ENCODE peak calls at places on chromosomes 7 and 10, in eight cellular contexts. M is A549, C is upper lobe of left lung, P is stomach, O is esophagus muscularis mucosa, F is HepG2, K is sigmoid colon, V is GM12878. Y is an unnamed sample.

GRCh38 chr7:117132385-117133120 is 179.3 kb downstream of the ST7 start:
- DNase-seq in C (no peak), V (no peak), F (no peak), P (no peak), K (no peak), M (peak; percentile 43), O (no peak), Y (no peak)

GRCh38 chr10:77643795-77644468 is 6.3 kb upstream of the KCNMA1 start:
- DNase-seq in C (no peak), O (no peak), P (peak; percentile 40), V (no peak), K (no peak), M (peak; percentile 71), F (peak; percentile 27), Y (no peak)

GRCh38 chr7:30799976-30800661 is 28.9 kb downstream of the MINDY4 start:
- DNase-seq in C (no peak), P (no peak), M (no peak), V (no peak), O (peak; percentile 89), F (no peak), K (no peak), Y (no peak)

GRCh38 chr10:127313996-127314700 is 117.8 kb upstream of the INSYN2A start:
- DNase-seq in M (no peak), V (no peak), K (no peak), P (no peak), O (no peak), C (no peak), F (no peak), Y (no peak)

GRCh38 chr10:61486738-61487396 is 33.7 kb upstream of the TMEM26 start:
- DNase-seq in K (no peak), M (no peak), P (no peak), C (no peak), O (no peak), V (no peak), F (peak; percentile 53), Y (no peak)

GRCh38 chr10:8575551-8576100 is 521.1 kb downstream of the GATA3 start:
- DNase-seq in M (no peak), C (no peak), O (no peak), V (no peak), F (no peak), K (no peak), P (no peak), Y (no peak)

GRCh38 chr7:20330797-20331230 is at the start of gene ITGB8:
- DNase-seq in P (peak; percentile 37), M (peak; percentile 26), K (peak; percentile 78), C (peak; percentile 90), O (no peak), V (no peak), F (no peak), Y (no peak)

GRCh38 chr10:79031723-79032122 is 37.0 kb upstream of the ZMIZ1 start:
- DNase-seq in M (no peak), P (no peak), K (no peak), O (no peak), C (no peak), F (no peak), V (no peak), Y (no peak)

GRCh38 chr10:99232357-99232999 is 3.2 kb downstream of the HPSE2 start:
- DNase-seq in F (no peak), C (peak; percentile 80), M (no peak), O (no peak), V (no peak), P (no peak), K (no peak), Y (no peak)

GRCh38 chr7:26284995-26285632 is 6.5 kb upstream of the SNX10 start:
- DNase-seq in M (no peak), F (peak; percentile 46), O (no peak), V (no peak), K (no peak), P (no peak), C (no peak), Y (no peak)

GRCh38 chr7:39613577-39613976 is 9.8 kb upstream of the RALA start:
- DNase-seq in F (no peak), C (no peak), V (no peak), P (no peak), K (no peak), O (no peak), M (no peak), Y (no peak)

DNA sequence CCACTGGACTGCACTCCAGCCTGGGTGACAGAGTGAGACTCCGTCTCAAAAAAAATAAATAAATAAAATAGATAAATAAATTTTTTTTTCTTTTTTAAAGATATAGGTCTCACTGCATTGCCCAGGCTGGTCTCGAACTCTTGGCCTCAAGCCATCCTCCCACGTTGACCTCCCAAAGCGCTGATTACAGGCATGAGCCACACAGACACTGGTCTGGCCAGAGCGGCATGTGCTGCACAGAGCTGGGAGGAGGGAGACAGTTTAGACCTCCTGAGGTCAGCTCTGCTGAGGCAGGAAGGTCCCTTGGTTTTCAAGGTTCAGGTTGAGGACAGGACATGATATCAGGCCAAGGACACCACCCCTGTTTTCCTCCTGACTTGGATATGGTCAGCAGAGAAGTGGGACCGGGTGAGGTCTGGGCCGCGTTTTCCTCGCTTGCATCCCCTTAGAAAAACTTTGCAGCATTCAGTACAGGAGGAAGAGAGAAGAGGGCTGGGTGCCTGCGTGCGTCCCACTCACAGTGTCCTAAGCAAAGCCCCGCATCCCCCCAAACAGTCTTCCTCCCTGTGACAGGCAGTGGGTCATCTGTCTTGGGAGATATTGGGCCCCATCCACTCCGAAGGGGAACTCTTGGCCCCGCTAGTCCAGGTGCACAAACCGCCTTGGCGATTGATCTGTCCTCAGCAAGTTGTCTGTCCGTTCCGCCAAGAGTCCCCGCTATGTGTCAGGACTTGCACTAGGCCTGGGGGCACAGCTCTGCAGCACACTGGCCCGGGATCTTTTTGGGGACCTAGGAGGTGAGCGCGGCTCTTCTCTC is 56.1 kb downstream of the ZNF727 start:
- DNase-seq in V (no peak), K (peak; percentile 36), P (no peak), O (no peak), F (no peak), M (no peak), C (no peak), Y (no peak)
- H3K9me3 ChIP-seq in V (no peaks in the 10 kb centered on the region), K (peaks cover 14% of the 10 kb centered on the region), P (peaks cover 70% of the 10 kb centered on the region), O (peaks cover 68% of the 10 kb centered on the region), F (peaks cover 23% of the 10 kb centered on the region), M (peaks cover 7% of the 10 kb centered on the region), C (peaks cover 72% of the 10 kb centered on the region), Y (peaks cover 68% of the 10 kb centered on the region)

DNA sequence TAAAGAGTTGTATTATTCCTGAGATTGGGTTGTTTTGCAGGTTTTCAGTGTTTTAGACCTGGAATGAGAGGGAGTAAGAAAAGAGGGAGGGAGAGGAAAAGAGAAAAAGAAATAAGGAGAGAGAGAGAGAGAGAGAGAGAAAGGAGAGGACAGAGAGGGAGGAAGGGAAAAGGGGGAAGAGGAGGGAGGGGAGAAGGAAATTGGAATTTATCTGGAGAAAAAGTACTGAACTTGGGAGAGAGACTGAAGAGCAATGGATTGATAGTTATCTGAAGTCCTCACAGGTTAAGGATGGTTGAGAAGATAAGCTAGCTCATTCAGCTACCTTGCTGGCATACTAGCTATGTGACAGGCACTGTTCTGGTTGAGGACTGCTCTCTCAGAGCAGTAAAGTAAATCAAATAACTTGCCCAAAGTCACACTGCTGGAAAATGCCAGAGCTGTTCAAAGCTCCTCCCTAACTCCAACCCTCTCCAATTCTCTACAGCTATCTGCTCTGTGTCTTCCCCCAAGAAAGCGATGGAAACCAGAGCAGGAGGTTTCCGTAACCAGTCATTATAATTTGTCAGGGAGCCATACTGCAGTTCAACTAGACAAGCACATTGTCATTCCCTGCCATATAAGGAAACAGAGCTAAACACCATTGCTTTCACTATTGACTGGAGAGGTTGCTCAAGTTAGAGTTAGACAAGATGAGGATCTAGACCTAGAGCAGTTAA is 10.7 kb downstream of the CALD1 start:
- DNase-seq in V (no peak), M (no peak), C (no peak), O (peak; percentile 88), K (peak; percentile 87), P (no peak), F (no peak), Y (no peak)
- H3K4me3 ChIP-seq in V (no peak overlapping the region), M (no peak overlapping the region), C (no peak overlapping the region), O (peak overlapping the region; percentile 1), K (no peak overlapping the region), P (no peak overlapping the region), F (no peak overlapping the region), Y (no peak overlapping the region)

GRCh38 chr7:22823142-22823497 is 471 bp upstream of the TOMM7 start:
- DNase-seq in F (no peak), O (no peak), V (no peak), C (no peak), M (no peak), P (no peak), K (no peak), Y (no peak)

GRCh38 chr7:22822486-22823141 is at the start of gene TOMM7:
- DNase-seq in C (peak; percentile 90), V (peak; percentile 94), P (peak; percentile 91), M (peak; percentile 93), O (peak; percentile 95), F (peak; percentile 93), K (peak; percentile 96), Y (peak; percentile 69)

GRCh38 chr7:22819476-22819875 is 3.2 kb downstream of the TOMM7 start:
- DNase-seq in M (no peak), O (no peak), V (no peak), K (no peak), P (no peak), F (no peak), C (no peak), Y (no peak)

GRCh38 chr7:22824760-22825159 is 2.1 kb upstream of the TOMM7 start:
- DNase-seq in F (no peak), P (no peak), V (no peak), K (no peak), C (no peak), O (no peak), M (no peak), Y (no peak)

DNA sequence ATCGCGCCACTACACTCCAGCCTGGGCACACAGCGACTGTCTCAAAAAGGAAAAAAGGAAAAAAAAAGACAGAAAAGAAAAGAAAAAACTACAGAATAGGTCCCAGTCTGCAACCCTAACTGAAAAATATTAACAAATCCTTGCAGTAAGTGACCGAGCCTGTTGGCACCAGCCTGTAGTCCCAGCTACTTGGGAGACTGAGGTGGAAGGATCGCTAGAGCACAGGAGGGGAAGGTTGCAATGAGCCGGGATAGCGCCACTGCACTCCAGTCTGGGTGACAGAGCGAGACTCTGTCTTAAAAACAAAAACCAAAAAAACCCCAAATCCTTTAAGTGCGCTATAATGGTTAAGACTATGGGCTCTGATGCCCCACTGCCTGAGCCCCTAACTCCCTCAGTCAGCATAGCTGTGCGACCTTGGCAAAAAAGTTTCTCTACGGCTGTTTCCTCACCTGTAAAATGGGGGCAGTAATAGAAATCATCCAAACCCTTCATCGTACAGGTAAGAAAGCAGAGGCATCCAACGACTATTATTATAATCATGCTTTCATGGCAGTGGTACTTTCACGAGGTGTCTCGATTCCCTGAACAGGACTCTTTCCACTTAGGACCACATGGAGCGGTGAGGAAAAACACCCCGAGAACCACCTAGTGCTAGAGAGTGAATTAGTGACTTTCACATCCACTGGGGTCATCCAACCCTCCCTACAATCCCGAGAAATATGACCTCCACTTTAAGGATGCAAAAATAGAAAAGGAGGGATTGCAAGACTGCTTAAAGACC is 755 bp downstream of the TOMM7 start:
- DNase-seq in C (no peak), K (no peak), M (no peak), F (no peak), O (no peak), P (no peak), V (no peak), Y (no peak)
- TF ChIP-seq EP300 in C (no peak), K (no peak), M (no peak), F (no peak), O (no peak), P (no peak), V (no peak), Y (no peak)

DNA sequence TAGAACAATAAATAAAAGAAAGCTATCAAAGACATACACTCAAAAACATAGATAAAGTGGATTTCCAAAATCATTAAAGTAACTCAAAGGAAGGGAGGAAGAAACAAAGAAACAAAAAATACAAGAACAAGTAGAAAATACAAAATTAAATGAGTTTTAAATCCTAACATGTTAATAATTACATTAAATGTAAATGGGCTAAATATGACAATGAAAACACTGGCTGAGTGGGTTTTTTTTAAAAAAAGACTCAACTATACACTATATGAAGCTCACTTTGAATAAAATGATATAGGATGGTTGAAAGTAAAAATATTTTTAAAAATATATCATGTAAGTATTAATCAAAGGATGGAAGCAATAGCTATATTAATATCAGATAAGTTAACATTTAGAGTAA is 371.4 kb downstream of the PTPRN2 start:
- DNase-seq in M (no peak), O (no peak), V (no peak), P (no peak), K (no peak), C (no peak), F (no peak), Y (no peak)
- H3K9me3 ChIP-seq in M (no peaks in the 10 kb centered on the region), O (peaks cover 39% of the 10 kb centered on the region), V (no peaks in the 10 kb centered on the region), P (peaks cover 5% of the 10 kb centered on the region), K (no peaks in the 10 kb centered on the region), C (peaks cover 6% of the 10 kb centered on the region), F (peaks cover under 1% of the 10 kb centered on the region), Y (no peaks in the 10 kb centered on the region)